ENCODE peak calls at places on chromosomes 4 and X, in six cellular contexts. K is OCI-LY7, T is GM23248, L is left ventricle myocardium inferior, U is left lung, N is right atrium auricular region. M is an unnamed sample.
A peak's percentile ranks its signal among the peaks of the same experiment; 100 is the strongest.

GRCh38 chr4:40552536-40552935 is 77.1 kb downstream of the RBM47 start:
- DNase-seq in K (no peak), T (no peak), L (no peak), U (no peak), N (no peak), M (no peak)

GRCh38 chr4:18844726-18845125 is 823.2 kb upstream of the LCORL start:
- DNase-seq in K (no peak), T (no peak), L (no peak), U (no peak), N (no peak), M (no peak)

GRCh38 chr4:153332936-153333335 is 11.6 kb upstream of the MND1 start:
- DNase-seq in K (no peak), T (peak; percentile 65), L (no peak), U (no peak), N (no peak), M (no peak)

GRCh38 chrX:9342581-9343051 is 122.2 kb upstream of the TBL1X start:
- DNase-seq in K (no peak), T (peak; percentile 81), L (peak; percentile 76), U (peak; percentile 88), N (peak; percentile 82), M (peak; percentile 74)

GRCh38 chrX:80511969-80512760 is 91.9 kb downstream of the TENT5D start:
- DNase-seq in K (no peak), T (peak; percentile 0), L (no peak), U (no peak), N (no peak), M (no peak)

GRCh38 chr4:107862658-107863057 is 37.9 kb downstream of the SGMS2 start:
- DNase-seq in K (no peak), T (peak; percentile 55), L (no peak), U (no peak), N (no peak), M (no peak)

GRCh38 chrX:72713130-72713529 is 976 bp downstream of the PHKA1 start:
- DNase-seq in K (no peak), T (no peak), L (no peak), U (no peak), N (no peak), M (peak; percentile 22)

GRCh38 chrX:3518870-3519269 is 172.4 kb upstream of the MXRA5 start:
- DNase-seq in K (no peak), T (peak; percentile 95), L (peak; percentile 15), U (no peak), N (peak; percentile 80), M (peak; percentile 91)

GRCh38 chrX:136028383-136028984 is 43.2 kb downstream of the SLC9A6 start:
- DNase-seq in K (peak; percentile 43), T (peak; percentile 65), L (no peak), U (no peak), N (no peak), M (peak; percentile 85)

GRCh38 chr4:72567036-72567435 is 2.0 kb downstream of the ADAMTS3 start:
- DNase-seq in K (no peak), T (no peak), L (no peak), U (no peak), N (no peak), M (no peak)

GRCh38 chrX:51641421-51642021 is 22.8 kb upstream of the CENPVL3 start:
- DNase-seq in K (peak; percentile 47), T (peak; percentile 60), L (no peak), U (no peak), N (no peak), M (peak; percentile 74)

GRCh38 chr4:128388352-128388630 is 100.7 kb upstream of the PGRMC2 start:
- DNase-seq in K (no peak), T (peak; percentile 26), L (no peak), U (no peak), N (no peak), M (no peak)

GRCh38 chr4:156999175-156999517 is 27.5 kb upstream of the PDGFC start:
- DNase-seq in K (no peak), T (peak; percentile 88), L (no peak), U (no peak), N (no peak), M (peak; percentile 98)

GRCh38 chr4:55447108-55447708 is 51.5 kb downstream of the TMEM165 start:
- DNase-seq in K (no peak), T (no peak), L (no peak), U (no peak), N (no peak), M (no peak)

GRCh38 chr4:123127865-123128264 is 205.5 kb upstream of the NUDT6 start:
- DNase-seq in K (no peak), T (no peak), L (no peak), U (no peak), N (no peak), M (no peak)

GRCh38 chr4:101355767-101356702 is 8.7 kb upstream of the PPP3CA start:
- DNase-seq in K (no peak), T (peak; percentile 85), L (no peak), U (no peak), N (no peak), M (peak; percentile 80)

GRCh38 chr4:98945297-98945850 is 16.4 kb upstream of the EIF4E start:
- DNase-seq in K (no peak), T (peak; percentile 47), L (no peak), U (no peak), N (no peak), M (no peak)

GRCh38 chr4:183140911-183141320 is 41.9 kb downstream of the WWC2 start:
- DNase-seq in K (no peak), T (peak; percentile 91), L (no peak), U (no peak), N (no peak), M (peak; percentile 33)

GRCh38 chr4:57162499-57163019 is 52.4 kb upstream of the IGFBP7 start:
- DNase-seq in K (no peak), T (no peak), L (no peak), U (no peak), N (no peak), M (no peak)

GRCh38 chr4:176988226-176988625 is 195.5 kb upstream of the VEGFC start:
- DNase-seq in K (no peak), T (peak; percentile 99), L (no peak), U (no peak), N (no peak), M (peak; percentile 73)

GRCh38 chr4:19689511-19689910 is 562.2 kb upstream of the SLIT2 start:
- DNase-seq in K (no peak), T (peak; percentile 83), L (no peak), U (no peak), N (no peak), M (peak; percentile 85)

GRCh38 chr4:48071171-48071570 is 54.6 kb downstream of the NIPAL1 start:
- DNase-seq in K (no peak), T (no peak), L (no peak), U (no peak), N (no peak), M (no peak)

DNA sequence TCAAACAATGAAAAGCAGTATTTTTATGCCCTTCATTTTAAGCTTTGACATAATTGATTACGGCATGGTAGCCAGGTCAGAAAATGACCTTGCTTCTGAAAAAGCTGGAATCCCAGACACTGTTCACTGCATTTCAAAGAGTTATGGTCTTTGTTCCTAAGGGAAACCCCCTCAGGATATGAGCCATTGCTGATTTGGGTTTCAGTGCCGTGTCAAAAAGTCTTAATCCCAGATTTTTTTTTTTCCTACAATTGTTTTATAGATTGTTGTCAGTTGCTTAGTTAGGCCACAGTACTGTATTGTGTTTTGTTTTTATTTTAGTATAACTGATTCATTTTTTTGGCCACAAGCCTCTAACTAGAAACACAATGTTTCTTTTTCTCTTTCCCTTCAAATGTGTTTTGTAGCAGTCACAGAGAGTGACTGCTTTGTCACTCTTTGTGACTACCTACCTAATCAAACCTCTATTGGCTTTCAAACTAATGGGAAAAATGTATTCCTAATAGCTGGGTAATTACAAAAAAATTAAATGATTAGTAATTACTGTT is 10.3 kb downstream of the WDR44 start:
- DNase-seq in K (no peak), T (peak; percentile 28), L (no peak), U (no peak), N (no peak), M (no peak)
- H3K4me1 ChIP-seq in K (peaks cover 13% of the 10 kb centered on the region), T (peaks cover 32% of the 10 kb centered on the region), L (peaks cover 54% of the 10 kb centered on the region), U (no peaks in the 10 kb centered on the region), N (peaks cover 4% of the 10 kb centered on the region), M (peaks cover 14% of the 10 kb centered on the region)

GRCh38 chr4:76639292-76639691 is 204.3 kb downstream of the SHROOM3 start:
- DNase-seq in K (no peak), T (peak; percentile 70), L (no peak), U (no peak), N (no peak), M (peak; percentile 10)
- H3K4me3 ChIP-seq in K (no peak overlapping the region), T (no peak overlapping the region), L (no peak overlapping the region), U (no peak overlapping the region), N (no peak overlapping the region), M (no peak overlapping the region)

GRCh38 chr4:37434469-37434868 is 189.9 kb downstream of the NWD2 start:
- DNase-seq in K (no peak), T (peak; percentile 36), L (no peak), U (no peak), N (no peak), M (peak; percentile 4)
- H3K4me1 ChIP-seq in K (no peaks in the 10 kb centered on the region), T (no peaks in the 10 kb centered on the region), L (no peaks in the 10 kb centered on the region), U (no peaks in the 10 kb centered on the region), N (no peaks in the 10 kb centered on the region), M (peaks cover 3% of the 10 kb centered on the region)

GRCh38 chrX:49001521-49002090 is 458 bp downstream of the GRIPAP1 start:
- DNase-seq in K (peak; percentile 79), T (peak; percentile 50), L (no peak), U (no peak), N (no peak), M (peak; percentile 35)
- H3K4me3 ChIP-seq in K (peak overlapping the region; percentile 88), T (peak overlapping the region; percentile 97), L (peak overlapping the region; percentile 78), U (peak overlapping the region; percentile 50), N (peak overlapping the region; percentile 63), M (peak overlapping the region; percentile 96)

GRCh38 chr4:87054900-87055299 is 120.1 kb downstream of the AFF1 start:
- DNase-seq in K (no peak), T (no peak), L (no peak), U (no peak), N (no peak), M (no peak)
- H3K4me1 ChIP-seq in K (peaks cover 27% of the 10 kb centered on the region), T (peaks cover 6% of the 10 kb centered on the region), L (peaks cover 100% of the 10 kb centered on the region), U (peaks cover 14% of the 10 kb centered on the region), N (peaks cover 100% of the 10 kb centered on the region), M (peaks cover 54% of the 10 kb centered on the region)

GRCh38 chr4:84497835-84498202 is 1.3 kb downstream of the NKX6-1 start:
- DNase-seq in K (no peak), T (no peak), L (no peak), U (peak; percentile 72), N (no peak), M (no peak)
- H3K4me3 ChIP-seq in K (no peak overlapping the region), T (peak overlapping the region; percentile 59), L (peak overlapping the region; percentile 62), U (peak overlapping the region; percentile 12), N (peak overlapping the region; percentile 46), M (peak overlapping the region; percentile 71)

DNA sequence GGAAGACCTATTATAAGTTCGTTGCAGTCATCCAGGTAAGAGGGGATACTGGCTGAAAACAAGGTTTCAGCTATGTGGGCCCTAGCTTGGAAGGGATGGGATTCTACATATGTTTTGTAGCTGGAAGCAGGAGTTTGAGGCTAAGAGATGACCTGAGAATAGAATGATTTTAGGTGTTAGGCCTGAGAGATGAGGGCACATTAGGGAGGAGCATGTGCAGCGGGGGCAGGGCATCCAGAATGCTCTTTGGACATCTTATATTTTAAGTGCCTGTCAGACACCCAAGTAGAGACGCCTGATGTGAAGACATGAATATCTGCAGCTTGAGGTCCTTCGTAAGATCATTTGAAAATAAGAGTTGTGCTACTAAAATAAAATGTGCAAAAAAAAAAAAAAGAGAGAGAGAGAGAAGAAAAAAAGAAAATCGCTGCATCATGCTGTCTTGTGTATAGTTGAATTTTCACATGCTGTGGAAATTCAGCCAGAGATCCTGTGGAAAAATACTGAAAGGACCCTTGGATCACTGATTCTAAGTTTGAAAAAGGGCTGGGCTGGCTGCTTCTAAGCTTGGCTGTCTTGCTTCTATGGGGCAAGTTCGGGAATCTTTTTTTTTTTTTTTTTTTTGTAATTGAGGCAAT is 340.9 kb upstream of the GATB start:
- DNase-seq in K (no peak), T (no peak), L (no peak), U (no peak), N (no peak), M (peak; percentile 16)
- H3K4me1 ChIP-seq in K (peaks cover 12% of the 10 kb centered on the region), T (peaks cover 18% of the 10 kb centered on the region), L (peaks cover 52% of the 10 kb centered on the region), U (peaks cover 3% of the 10 kb centered on the region), N (peaks cover 24% of the 10 kb centered on the region), M (peaks cover 26% of the 10 kb centered on the region)

GRCh38 chr4:93828332-93828829 is at the start of gene ATOH1:
- DNase-seq in K (no peak), T (peak; percentile 13), L (no peak), U (peak; percentile 74), N (no peak), M (peak; percentile 32)
- H3K4me3 ChIP-seq in K (no peak within 1 kb of the TSS), T (peak within 1 kb of the TSS; percentile 35), L (peak within 1 kb of the TSS; percentile 63), U (peak within 1 kb of the TSS; percentile 5), N (peak within 1 kb of the TSS; percentile 37), M (peak within 1 kb of the TSS; percentile 63)